ENCODE peak calls at places on chromosomes 16 and 17, in four cellular contexts. S is ovary, U is testis, V is IMR-90. W is an unnamed sample.

GRCh38 chr17:7351665-7352558 is at the start of gene KCTD11:
- DNase-seq in S (peak; percentile 94), U (peak; percentile 92), V (peak; percentile 88), W (peak; percentile 94)

GRCh38 chr16:89697616-89698331 is 3.7 kb downstream of the SPATA2L start:
- DNase-seq in S (peak; percentile 46), U (no peak), V (no peak), W (no peak)

GRCh38 chr16:50585331-50585776 is 37.2 kb downstream of the NKD1 start:
- DNase-seq in S (peak; percentile 94), U (peak; percentile 69), V (no peak), W (peak; percentile 74)

GRCh38 chr17:75371339-75371738 is 34.1 kb downstream of the GRB2 start:
- DNase-seq in S (no peak), U (no peak), V (no peak), W (no peak)

GRCh38 chr17:44556854-44557606 is at the start of gene FZD2:
- DNase-seq in S (peak; percentile 89), U (peak; percentile 94), V (peak; percentile 99), W (peak; percentile 83)

GRCh38 chr17:66673668-66674276 is 161.1 kb upstream of the CACNG5 start:
- DNase-seq in S (peak; percentile 52), U (peak; percentile 64), V (peak; percentile 72), W (no peak)

GRCh38 chr17:1487939-1488825 is 4.3 kb downstream of the MYO1C start:
- DNase-seq in S (peak; percentile 94), U (peak; percentile 90), V (peak; percentile 84), W (peak; percentile 90)

GRCh38 chr16:4414187-4414909 is 2.0 kb downstream of the CORO7 start:
- DNase-seq in S (no peak), U (no peak), V (no peak), W (no peak)

GRCh38 chr16:85390511-85391174 is 222.5 kb upstream of the GSE1 start:
- DNase-seq in S (peak; percentile 78), U (peak; percentile 91), V (peak; percentile 95), W (peak; percentile 68)

GRCh38 chr17:30922235-30922993 is 669 bp downstream of the ADAP2 start:
- DNase-seq in S (no peak), U (no peak), V (no peak), W (peak; percentile 17)

GRCh38 chr17:46191332-46192210 is 1.7 kb downstream of the KANSL1 start:
- DNase-seq in S (no peak), U (peak; percentile 52), V (no peak), W (no peak)

GRCh38 chr16:27347930-27348685 is 34.3 kb downstream of the IL4R start:
- DNase-seq in S (no peak), U (no peak), V (no peak), W (no peak)

GRCh38 chr16:79885320-79885719 is 284.8 kb upstream of the MAF start:
- DNase-seq in S (no peak), U (no peak), V (no peak), W (no peak)

DNA sequence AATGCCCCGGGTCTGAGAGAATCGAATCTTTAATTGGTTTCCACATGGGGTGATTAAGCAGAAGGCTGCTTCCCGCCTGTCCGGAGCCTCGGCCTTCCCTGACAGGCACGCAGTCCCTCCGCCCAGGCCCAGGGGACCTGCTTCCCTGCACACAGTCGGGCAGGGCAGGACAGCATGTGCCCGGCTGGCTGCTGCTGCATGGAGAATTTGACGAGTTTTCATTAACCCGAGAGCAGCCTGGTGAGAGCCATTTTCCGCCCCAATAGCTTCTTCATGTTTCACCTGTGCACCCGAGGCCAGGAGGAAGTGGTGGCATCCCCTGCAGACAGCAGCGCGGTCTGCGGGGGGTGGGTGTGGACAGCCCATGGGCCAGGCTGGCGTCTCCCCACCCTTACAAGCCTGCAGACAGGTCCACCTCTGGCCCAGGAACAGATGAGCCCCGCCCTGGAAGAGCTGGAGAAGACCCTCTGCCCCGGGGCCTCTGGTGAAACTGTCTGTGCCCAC is 67.1 kb downstream of the KLHDC4 start:
- DNase-seq in S (no peak), U (no peak), V (no peak), W (no peak)
- H3K4me1 ChIP-seq in S (no peaks in the 10 kb centered on the region), U (peaks cover 28% of the 10 kb centered on the region), V (no peaks in the 10 kb centered on the region), W (peaks cover 6% of the 10 kb centered on the region)

DNA sequence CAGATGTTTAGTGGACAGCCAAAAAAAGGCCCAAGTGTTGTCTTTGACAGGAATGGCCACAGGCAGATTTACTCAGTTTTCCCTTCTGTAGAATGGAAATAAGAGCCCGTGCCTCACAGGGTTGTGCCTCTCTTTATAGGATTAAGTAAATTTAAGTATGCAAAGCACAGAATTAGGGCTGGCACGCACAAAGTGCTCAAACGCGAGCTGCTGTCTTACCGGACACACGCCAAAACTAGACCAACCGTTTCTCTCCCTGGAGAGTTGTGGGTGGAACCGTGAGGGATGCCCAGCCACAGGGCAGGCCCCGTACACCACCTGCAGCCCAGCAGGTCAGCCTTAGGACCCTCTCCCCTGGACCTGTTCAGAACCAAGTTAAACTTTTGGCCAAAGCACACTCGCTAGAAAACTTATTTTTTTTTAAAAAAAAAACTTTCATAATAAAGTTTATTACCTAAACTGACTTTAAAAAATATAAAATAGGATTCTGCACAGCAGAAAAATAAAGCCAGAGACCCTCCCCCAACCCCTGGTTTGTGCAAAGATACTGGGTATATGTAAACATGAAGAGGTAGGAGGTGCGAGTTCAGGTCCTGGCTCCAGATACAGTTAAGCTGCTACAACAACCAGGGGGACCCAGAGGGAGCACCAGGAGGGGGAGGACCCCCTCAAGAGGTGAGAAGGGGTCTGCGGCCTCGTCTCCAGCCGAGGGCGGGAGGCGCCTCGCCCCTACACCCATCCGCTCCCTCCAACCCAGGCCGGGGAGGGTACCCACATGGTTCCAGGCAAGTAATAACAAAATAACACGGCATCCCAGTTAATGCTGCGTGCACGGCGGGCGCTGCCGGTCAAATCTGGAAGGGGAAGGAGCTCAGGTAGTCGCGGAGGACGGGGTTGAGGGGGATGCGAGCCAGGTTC is 1.8 kb downstream of the SOCS1 start:
- DNase-seq in S (no peak), U (no peak), V (peak; percentile 16), W (no peak)
- TF ChIP-seq CTCF in S (no peak), U (no peak), V (no peak), W (no peak)

GRCh38 chr17:40020146-40020545 is 4.9 kb downstream of the CSF3 start:
- DNase-seq in S (no peak), U (no peak), V (no peak), W (no peak)
- H3K4me1 ChIP-seq in S (peaks cover 23% of the 10 kb centered on the region), U (peaks cover 38% of the 10 kb centered on the region), V (peaks cover 36% of the 10 kb centered on the region), W (peaks cover 71% of the 10 kb centered on the region)

DNA sequence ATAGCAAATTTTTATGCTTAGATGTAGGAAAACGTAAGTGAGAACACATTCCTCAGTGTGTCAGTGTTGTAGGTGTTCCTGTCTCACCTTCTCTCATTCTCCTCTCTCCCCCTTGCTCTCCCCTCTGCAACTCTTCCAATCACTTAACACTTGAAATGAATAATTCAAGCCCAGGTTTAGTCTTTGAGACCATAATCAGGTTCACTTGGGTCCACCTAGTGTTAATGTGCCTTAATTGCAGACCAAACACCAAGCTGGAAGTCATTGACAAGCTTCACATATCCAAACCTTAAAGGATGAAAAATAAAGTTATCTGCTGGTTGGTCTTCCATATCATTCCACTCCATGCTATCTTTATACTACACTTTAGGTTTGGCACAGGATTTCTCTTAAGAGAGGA is 37.0 kb downstream of the STXBP4 start:
- DNase-seq in S (no peak), U (no peak), V (peak; percentile 12), W (no peak)
- TF ChIP-seq CTCF in S (no peak), U (no peak), V (peak; percentile 16), W (no peak)

W was measured in left ventricle myocardium inferior.